ENCODE peak calls at places on chromosomes 4 and X, in ten cellular contexts. C is breast epithelium, V is HFFc6, H is endodermal cell, Q is AG09319, S is epithelial cell of proximal tubule, F is lung, R is prostate gland, K is fibroblast of lung, T is GM23338. W is an unnamed sample.

GRCh38 chr4:153296424-153296823 is 48.1 kb upstream of the MND1 start:
- DNase-seq in F (no peak), V (peak), K (peak), R (peak), C (no peak), T (no peak), S (no peak), H (no peak), Q (peak), W (no peak)

GRCh38 chrX:73446831-73447230 is at the start of gene CDX4:
- DNase-seq in Q (no peak), T (peak), R (no peak), C (no peak), F (no peak), S (no peak), H (peak), K (no peak), V (no peak), W (no peak)

GRCh38 chr4:184940500-184940899 is 77.8 kb upstream of the HELT start:
- DNase-seq in C (no peak), S (no peak), F (no peak), V (no peak), K (no peak), R (no peak), Q (no peak), T (no peak), H (no peak), W (no peak)

GRCh38 chrX:46209768-46210167 is 335.5 kb downstream of the ZNF674 start:
- DNase-seq in K (peak), R (no peak), Q (no peak), S (no peak), T (no peak), F (no peak), C (no peak), V (no peak), H (no peak), W (no peak)

GRCh38 chrX:130111220-130111934 is 1.1 kb upstream of the ELF4 start:
- DNase-seq in S (no peak), R (no peak), H (no peak), V (no peak), K (no peak), T (peak), Q (no peak), F (no peak), C (no peak), W (no peak)

GRCh38 chrX:78102100-78102499 is 1.9 kb upstream of the PGK1 start:
- DNase-seq in T (no peak), R (no peak), C (no peak), K (no peak), H (no peak), S (no peak), F (no peak), V (peak), Q (no peak), W (no peak)

GRCh38 chrX:68238568-68238967 is 194.7 kb downstream of the OPHN1 start:
- DNase-seq in Q (no peak), H (peak), C (no peak), S (no peak), R (no peak), F (no peak), T (peak), V (no peak), K (no peak), W (no peak)

GRCh38 chr4:109046549-109047171 is 255.8 kb downstream of the COL25A1 start:
- DNase-seq in S (no peak), R (no peak), F (no peak), K (peak), H (no peak), Q (no peak), C (no peak), V (peak), T (no peak), W (no peak)

GRCh38 chr4:48596336-48596735 is 106.3 kb downstream of the ZAR1 start:
- DNase-seq in T (no peak), Q (no peak), R (no peak), S (no peak), C (no peak), V (no peak), K (no peak), H (no peak), F (no peak), W (no peak)

GRCh38 chrX:49002091-49002935 is at the start of gene GRIPAP1:
- DNase-seq in C (peak), R (peak), S (peak), K (peak), F (peak), V (peak), H (peak), Q (peak), T (peak), W (peak)

GRCh38 chrX:129659861-129660260 is 5.1 kb upstream of the APLN start:
- DNase-seq in S (no peak), H (no peak), V (no peak), K (no peak), T (no peak), C (no peak), Q (no peak), F (no peak), R (no peak), W (no peak)

GRCh38 chrX:38220024-38220935 is at the start of gene SRPX:
- DNase-seq in F (no peak), Q (no peak), T (peak), R (peak), H (peak), K (peak), V (peak), C (no peak), S (no peak), W (no peak)

GRCh38 chrX:154804957-154805695 is at the start of gene MPP1:
- DNase-seq in S (no peak), H (peak), Q (no peak), C (peak), R (peak), F (peak), K (peak), T (peak), V (peak), W (no peak)

GRCh38 chr4:32106767-32107166 is 1386.6 kb downstream of the PCDH7 start:
- DNase-seq in R (no peak), Q (no peak), V (no peak), H (no peak), C (no peak), S (no peak), F (no peak), K (no peak), T (no peak), W (no peak)

GRCh38 chr4:21811576-21811975 is 137.0 kb downstream of the KCNIP4 start:
- DNase-seq in T (no peak), R (no peak), H (no peak), V (peak), F (no peak), Q (no peak), S (peak), C (no peak), K (peak), W (no peak)

GRCh38 chr4:94933799-94934198 is 176.0 kb downstream of the BMPR1B start:
- DNase-seq in V (no peak), K (peak), T (no peak), F (no peak), C (no peak), H (no peak), S (no peak), R (no peak), Q (no peak), W (no peak)

GRCh38 chr4:42281324-42282020 is 115.8 kb upstream of the SHISA3 start:
- DNase-seq in H (no peak), V (no peak), C (no peak), R (no peak), T (no peak), K (no peak), S (no peak), Q (no peak), F (no peak), W (no peak)

GRCh38 chr4:156889616-156890594 is 81.7 kb downstream of the PDGFC start:
- DNase-seq in K (peak), H (no peak), S (peak), Q (peak), F (no peak), T (no peak), R (no peak), V (peak), C (no peak), W (peak)

GRCh38 chr4:113741971-113742370 is 19.6 kb downstream of the CAMK2D start:
- DNase-seq in K (no peak), C (no peak), V (no peak), H (no peak), R (no peak), Q (no peak), T (no peak), F (no peak), S (no peak), W (no peak)

GRCh38 chrX:68284281-68284904 is 148.9 kb downstream of the OPHN1 start:
- DNase-seq in F (no peak), V (no peak), T (no peak), C (no peak), R (no peak), H (no peak), K (no peak), Q (no peak), S (no peak), W (no peak)

GRCh38 chr4:11427201-11427996 is 1.3 kb downstream of the HS3ST1 start:
- DNase-seq in K (peak), V (no peak), C (no peak), H (peak), S (no peak), F (no peak), R (no peak), T (peak), Q (no peak), W (no peak)

GRCh38 chr4:8910822-8911310 is 39.2 kb upstream of the HMX1 start:
- DNase-seq in C (no peak), Q (no peak), F (no peak), V (no peak), K (no peak), H (peak), T (no peak), S (no peak), R (no peak), W (no peak)

GRCh38 chrX:81195712-81196111 is 6.0 kb downstream of the HMGN5 start:
- DNase-seq in C (no peak), K (peak), T (peak), S (no peak), Q (no peak), H (peak), F (peak), V (peak), R (peak), W (no peak)

GRCh38 chr4:154928640-154929257 is 147.7 kb downstream of the RBM46 start:
- DNase-seq in K (peak), Q (peak), S (no peak), V (peak), C (no peak), F (no peak), T (peak), H (peak), R (no peak), W (peak)

GRCh38 chr4:107780665-107781064 is 44.1 kb upstream of the SGMS2 start:
- DNase-seq in S (no peak), T (peak), V (no peak), Q (no peak), R (no peak), H (no peak), F (no peak), C (no peak), K (peak), W (no peak)

GRCh38 chrX:65866146-65866545 is 173.7 kb downstream of the VSIG4 start:
- DNase-seq in H (no peak), Q (no peak), S (no peak), C (no peak), F (no peak), V (no peak), K (no peak), R (no peak), T (no peak), W (no peak)

GRCh38 chr4:53355919-53356521 is 9.8 kb downstream of the SCFD2 start:
- DNase-seq in H (no peak), F (no peak), K (no peak), Q (no peak), V (no peak), S (no peak), C (no peak), T (no peak), R (no peak), W (no peak)

GRCh38 chr4:150976478-150977118 is 38.5 kb downstream of the LRBA start:
- DNase-seq in H (peak), S (no peak), R (no peak), Q (no peak), V (no peak), K (no peak), C (no peak), T (peak), F (no peak), W (no peak)
- TF ChIP-seq CTCF in H (peak), S (no peak), R (no peak), Q (no peak), V (no peak), K (no peak), C (no peak), T (peak), F (no peak), W (no peak)

GRCh38 chr4:55395218-55395528 is 584 bp upstream of the TMEM165 start:
- DNase-seq in Q (no peak), V (no peak), C (no peak), T (no peak), H (no peak), K (no peak), S (no peak), F (no peak), R (no peak), W (no peak)
- TF ChIP-seq CTCF in Q (peak), V (peak), C (no peak), T (no peak), H (peak), K (peak), S (no peak), F (no peak), R (no peak), W (no peak)

DNA sequence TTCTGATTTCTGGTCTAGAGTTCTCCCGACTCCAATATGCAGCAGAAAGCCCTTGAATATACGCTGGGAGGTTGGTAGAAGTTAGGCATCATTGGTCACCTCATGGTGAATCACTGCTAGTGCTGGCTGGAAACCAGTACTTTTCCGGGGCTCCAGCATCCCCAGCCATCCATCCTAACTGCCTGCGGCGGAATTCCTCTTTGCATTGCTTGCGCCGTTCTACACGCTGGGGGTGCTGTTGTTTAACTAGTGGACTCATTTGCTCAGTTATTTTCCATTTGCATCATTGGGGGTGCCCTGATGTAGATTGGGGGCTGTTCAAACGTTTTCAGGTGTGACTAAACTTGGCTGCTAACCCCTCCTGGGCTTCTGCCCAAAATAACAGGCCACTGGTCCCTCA is 23.3 kb upstream of the GPR50 start:
- DNase-seq in F (no peak), T (peak), R (no peak), C (no peak), V (peak), K (peak), S (no peak), Q (no peak), H (peak), W (no peak)
- TF ChIP-seq CTCF in F (no peak), T (peak), R (no peak), C (no peak), V (peak), K (peak), S (peak), Q (no peak), H (peak), W (peak)

GRCh38 chrX:102517331-102517730 is 792 bp upstream of the TMSB15A start:
- DNase-seq in C (no peak), T (peak), V (peak), Q (no peak), K (peak), H (no peak), S (no peak), F (no peak), R (no peak), W (no peak)
- TF ChIP-seq CTCF in C (no peak), T (peak), V (peak), Q (no peak), K (peak), H (peak), S (peak), F (no peak), R (no peak), W (no peak)

DNA sequence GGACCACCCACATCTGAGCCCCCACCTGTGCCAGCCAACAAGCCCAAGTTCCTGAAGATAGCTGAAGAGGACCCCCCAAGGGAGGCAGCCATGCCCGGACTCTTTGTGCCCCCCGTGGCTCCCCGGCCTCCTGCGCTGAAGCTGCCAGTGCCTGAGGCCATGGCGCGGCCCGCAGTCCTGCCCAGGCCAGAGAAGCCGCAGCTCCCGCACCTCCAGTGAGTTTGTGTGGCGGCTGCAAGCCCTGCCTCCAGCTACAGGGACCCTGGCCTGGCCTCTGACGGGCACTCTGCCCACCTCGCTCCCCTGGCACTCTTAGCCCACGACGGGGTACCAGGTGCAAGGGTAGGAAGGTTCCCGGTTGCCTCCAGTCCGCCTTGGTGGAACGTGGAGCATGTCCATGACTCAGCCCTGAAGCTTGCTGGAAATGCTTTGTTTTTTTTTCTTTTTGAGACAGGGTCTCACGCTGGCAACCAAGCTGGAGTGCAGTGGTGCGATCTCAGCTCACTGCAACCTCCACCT is 13.7 kb upstream of the ADD1 start:
- DNase-seq in V (no peak), C (no peak), S (no peak), H (no peak), F (no peak), K (peak), R (no peak), Q (no peak), T (no peak), W (peak)
- TF ChIP-seq CTCF in V (no peak), C (no peak), S (no peak), H (no peak), F (no peak), K (no peak), R (no peak), Q (no peak), T (no peak), W (no peak)

DNA sequence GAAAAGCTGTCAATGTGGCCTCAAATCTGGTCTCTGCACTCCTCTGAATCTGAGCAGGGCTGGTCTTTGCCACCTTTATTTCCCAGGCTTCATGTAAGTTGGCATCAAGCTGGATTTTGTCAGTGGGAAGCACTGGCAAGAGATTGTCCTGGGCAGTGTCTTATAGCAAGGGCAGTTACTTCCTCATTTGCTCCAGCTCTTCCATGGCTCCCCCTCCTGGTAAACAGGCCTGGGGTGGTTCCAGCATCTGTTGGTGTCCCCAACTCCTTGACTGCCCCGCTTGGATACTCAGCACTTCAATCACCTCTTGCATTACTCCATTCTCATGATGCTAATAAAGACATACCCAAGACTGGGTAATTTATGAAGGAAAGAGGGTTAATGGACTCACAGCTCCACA is 15.0 kb upstream of the REST start:
- DNase-seq in H (no peak), S (no peak), R (no peak), T (no peak), F (no peak), C (no peak), K (no peak), Q (no peak), V (no peak), W (no peak)
- TF ChIP-seq CTCF in H (no peak), S (no peak), R (no peak), T (peak), F (no peak), C (no peak), K (no peak), Q (no peak), V (no peak), W (no peak)